ENCODE peak calls at places on chromosomes 16 and 17, in five cellular contexts. R is nephron progenitor cell, Z is thoracic aorta, A is thyroid gland, O is testis. C is an unnamed sample.

GRCh38 chr16:57306676-57307341 is 22.3 kb upstream of the PLLP start:
- DNase-seq in Z (no peak), R (no peak), A (no peak), O (no peak), C (no peak)

GRCh38 chr17:63435681-63436522 is 10.2 kb downstream of the CYB561 start:
- DNase-seq in O (no peak), Z (no peak), R (no peak), A (peak), C (no peak)

GRCh38 chr17:8056232-8056975 is 17.5 kb downstream of the ALOX15B start:
- DNase-seq in O (peak), Z (no peak), R (no peak), A (peak), C (no peak)

GRCh38 chr17:31509095-31509804 is 117.8 kb downstream of the RAB11FIP4 start:
- DNase-seq in R (no peak), A (no peak), O (peak), Z (no peak), C (no peak)

GRCh38 chr17:9814337-9814945 is 7.4 kb downstream of the GSG1L2 start:
- DNase-seq in Z (no peak), A (no peak), O (no peak), R (no peak), C (no peak)

GRCh38 chr17:78532311-78532710 is 44.9 kb downstream of the DNAH17 start:
- DNase-seq in Z (no peak), A (no peak), R (no peak), O (no peak), C (no peak)

GRCh38 chr17:28105501-28105900 is 63.0 kb downstream of the NLK start:
- DNase-seq in O (no peak), A (no peak), Z (no peak), R (no peak), C (no peak)

GRCh38 chr17:71964559-71964958 is 156.3 kb upstream of the SOX9 start:
- DNase-seq in Z (no peak), R (no peak), O (peak), A (no peak), C (no peak)

GRCh38 chr17:68190495-68190894 is 57.3 kb upstream of the AMZ2 start:
- DNase-seq in Z (no peak), O (no peak), R (no peak), A (no peak), C (no peak)

GRCh38 chr17:44105483-44105882 is 18.0 kb downstream of the HDAC5 start:
- DNase-seq in A (no peak), Z (no peak), O (no peak), R (no peak), C (no peak)

GRCh38 chr16:84117482-84117843 is 721 bp upstream of the MBTPS1 start:
- DNase-seq in Z (no peak), A (peak), R (no peak), O (peak), C (no peak)

GRCh38 chr17:19531780-19532501 is 1.7 kb upstream of the SLC47A1 start:
- DNase-seq in A (no peak), R (no peak), O (no peak), Z (no peak), C (no peak)

GRCh38 chr16:22784690-22785214 is 29.2 kb upstream of the HS3ST2 start:
- DNase-seq in O (no peak), A (no peak), Z (no peak), R (no peak), C (no peak)

GRCh38 chr17:53948323-53948722 is 125.6 kb downstream of the KIF2B start:
- DNase-seq in Z (no peak), R (no peak), O (no peak), A (no peak), C (no peak)

GRCh38 chr17:53949473-53950090 is 126.9 kb downstream of the KIF2B start:
- DNase-seq in A (no peak), Z (no peak), R (no peak), O (no peak), C (no peak)

GRCh38 chr17:53950858-53951250 is 128.1 kb downstream of the KIF2B start:
- DNase-seq in R (no peak), Z (no peak), O (no peak), A (no peak), C (no peak)

GRCh38 chr17:53950207-53950857 is 127.6 kb downstream of the KIF2B start:
- DNase-seq in A (no peak), O (no peak), R (peak), Z (no peak), C (no peak)
- TF ChIP-seq CTCF in A (no peak), O (no peak), R (peak), Z (no peak), C (peak)

GRCh38 chr16:52976539-52977167 is 76.0 kb downstream of the CHD9NB start:
- DNase-seq in A (no peak), Z (no peak), O (no peak), R (no peak), C (no peak)
- TF ChIP-seq CTCF in A (no peak), Z (no peak), O (no peak), R (peak), C (peak)

DNA sequence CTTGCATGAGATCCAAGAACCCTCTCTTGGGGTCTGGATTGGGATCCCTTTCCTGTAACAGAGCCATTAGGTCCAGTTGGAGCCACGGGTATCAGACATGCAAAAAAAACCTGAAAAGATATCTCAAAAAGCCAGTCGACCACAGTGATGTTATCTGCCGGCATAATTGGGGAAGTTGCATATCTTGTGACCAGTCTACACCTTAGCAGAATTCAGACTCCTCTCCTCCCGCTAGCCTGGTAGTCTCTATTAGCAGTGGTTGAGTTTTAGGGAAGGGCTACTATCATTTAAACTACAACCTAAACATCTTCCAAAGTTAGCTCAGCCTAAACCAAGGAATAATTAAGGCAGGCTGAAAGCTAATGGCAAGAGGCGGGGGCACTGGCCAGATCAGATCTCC is 16.2 kb upstream of the PSMD7 start:
- DNase-seq in R (no peak), A (no peak), O (no peak), Z (no peak), C (no peak)
- TF ChIP-seq CTCF in R (no peak), A (no peak), O (no peak), Z (no peak), C (no peak)

GRCh38 chr16:48081656-48082055 is 74.1 kb downstream of the ABCC12 start:
- DNase-seq in O (no peak), A (no peak), R (no peak), Z (no peak), C (no peak)
- TF ChIP-seq CTCF in O (no peak), A (no peak), R (no peak), Z (no peak), C (no peak)

GRCh38 chr17:79992657-79993389 is 42.8 kb downstream of the TBC1D16 start:
- DNase-seq in A (no peak), Z (no peak), R (no peak), O (no peak), C (no peak)

GRCh38 chr17:79990051-79990592 is 45.5 kb downstream of the TBC1D16 start:
- DNase-seq in A (no peak), R (no peak), O (no peak), Z (no peak), C (no peak)

GRCh38 chr17:79990704-79991103 is 45.0 kb downstream of the TBC1D16 start:
- DNase-seq in R (no peak), A (no peak), O (no peak), Z (no peak), C (no peak)

GRCh38 chr17:79991924-79992656 is 43.6 kb downstream of the TBC1D16 start:
- DNase-seq in A (no peak), R (no peak), Z (no peak), O (no peak), C (no peak)

DNA sequence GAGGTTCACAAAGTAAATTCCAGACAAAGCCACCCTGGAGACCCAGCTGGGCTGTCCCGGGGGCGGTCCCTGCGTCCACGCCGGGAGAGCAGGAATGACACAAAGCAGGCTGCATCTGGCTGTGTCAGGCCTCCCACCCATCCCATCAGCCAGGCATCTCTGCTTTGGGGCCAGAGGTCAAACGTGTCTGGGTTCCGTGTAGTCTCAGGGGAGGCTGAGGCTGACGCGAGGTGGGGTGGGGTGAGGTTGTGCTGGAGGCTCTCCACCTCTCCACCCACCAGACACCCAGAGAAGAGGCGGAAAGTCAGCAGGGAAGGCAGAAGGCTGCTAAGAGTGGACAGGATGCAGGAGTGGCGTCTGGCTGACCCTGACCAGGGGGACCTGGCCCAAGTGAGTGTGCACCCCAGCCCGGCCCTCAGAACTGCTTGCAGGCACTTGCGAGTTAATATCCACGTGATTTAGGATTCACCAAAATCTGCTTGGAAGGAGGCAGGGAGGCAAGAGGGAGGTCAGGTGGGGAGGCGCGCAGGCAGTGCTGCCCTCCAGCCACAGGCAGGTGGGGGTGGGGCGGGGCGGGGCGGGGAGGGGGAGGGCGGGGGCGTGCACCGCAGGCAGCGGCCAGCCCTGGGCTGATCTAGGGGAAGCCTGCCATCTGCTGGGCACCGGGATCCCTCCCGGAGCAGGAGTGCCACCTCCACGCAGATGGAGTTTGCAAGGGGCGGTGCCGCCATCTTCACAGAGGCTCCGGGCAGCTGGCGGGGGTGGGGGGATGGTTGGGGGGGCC is 44.3 kb downstream of the TBC1D16 start:
- DNase-seq in R (peak), O (peak), A (peak), Z (no peak), C (peak)
- TF ChIP-seq CTCF in R (peak), O (peak), A (peak), Z (peak), C (peak)

GRCh38 chr17:81245665-81246342 is 6.7 kb downstream of the NDUFAF8 start:
- DNase-seq in R (no peak), A (no peak), O (no peak), Z (no peak), C (no peak)

GRCh38 chr17:81242421-81243332 is 3.6 kb downstream of the NDUFAF8 start:
- DNase-seq in A (no peak), Z (no peak), R (no peak), O (no peak), C (no peak)

GRCh38 chr17:81245024-81245664 is 6.0 kb downstream of the NDUFAF8 start:
- DNase-seq in A (no peak), Z (no peak), O (no peak), R (peak), C (no peak)

GRCh38 chr17:81243333-81243664 is 4.2 kb downstream of the NDUFAF8 start:
- DNase-seq in A (no peak), R (no peak), O (no peak), Z (no peak), C (no peak)

GRCh38 chr17:81244358-81245023 is 5.4 kb downstream of the NDUFAF8 start:
- DNase-seq in O (no peak), R (no peak), A (no peak), Z (no peak), C (no peak)
- TF ChIP-seq CTCF in O (no peak), R (no peak), A (no peak), Z (no peak), C (no peak)

DNA sequence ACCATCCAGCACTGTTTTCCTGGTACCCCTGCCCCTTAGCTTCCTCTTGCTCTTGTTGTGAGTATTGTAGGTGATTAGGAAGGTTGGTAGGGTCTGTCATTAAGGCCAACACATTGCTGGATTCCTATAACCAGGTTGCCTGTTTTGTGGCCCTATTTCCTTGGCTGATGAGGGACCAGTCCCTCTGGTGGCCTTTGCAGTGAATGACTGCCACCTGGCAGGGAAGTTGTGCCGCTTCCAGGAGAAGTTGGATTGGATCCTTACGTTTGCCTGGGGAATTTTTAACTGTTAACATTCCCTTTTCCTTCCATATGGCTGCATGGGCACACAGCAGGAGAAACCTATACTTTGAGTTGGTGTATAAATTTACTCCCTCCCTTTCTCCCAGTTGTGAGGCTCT is 32.4 kb downstream of the LCMT1 start:
- DNase-seq in O (no peak), R (no peak), A (no peak), Z (no peak), C (no peak)
- TF ChIP-seq CTCF in O (peak), R (peak), A (no peak), Z (peak), C (peak)

GRCh38 chr17:17497065-17497844 is 1.1 kb upstream of the RASD1 start:
- DNase-seq in Z (no peak), R (no peak), A (no peak), O (no peak), C (no peak)
- TF ChIP-seq CTCF in Z (no peak), R (no peak), A (no peak), O (peak), C (no peak)

DNA sequence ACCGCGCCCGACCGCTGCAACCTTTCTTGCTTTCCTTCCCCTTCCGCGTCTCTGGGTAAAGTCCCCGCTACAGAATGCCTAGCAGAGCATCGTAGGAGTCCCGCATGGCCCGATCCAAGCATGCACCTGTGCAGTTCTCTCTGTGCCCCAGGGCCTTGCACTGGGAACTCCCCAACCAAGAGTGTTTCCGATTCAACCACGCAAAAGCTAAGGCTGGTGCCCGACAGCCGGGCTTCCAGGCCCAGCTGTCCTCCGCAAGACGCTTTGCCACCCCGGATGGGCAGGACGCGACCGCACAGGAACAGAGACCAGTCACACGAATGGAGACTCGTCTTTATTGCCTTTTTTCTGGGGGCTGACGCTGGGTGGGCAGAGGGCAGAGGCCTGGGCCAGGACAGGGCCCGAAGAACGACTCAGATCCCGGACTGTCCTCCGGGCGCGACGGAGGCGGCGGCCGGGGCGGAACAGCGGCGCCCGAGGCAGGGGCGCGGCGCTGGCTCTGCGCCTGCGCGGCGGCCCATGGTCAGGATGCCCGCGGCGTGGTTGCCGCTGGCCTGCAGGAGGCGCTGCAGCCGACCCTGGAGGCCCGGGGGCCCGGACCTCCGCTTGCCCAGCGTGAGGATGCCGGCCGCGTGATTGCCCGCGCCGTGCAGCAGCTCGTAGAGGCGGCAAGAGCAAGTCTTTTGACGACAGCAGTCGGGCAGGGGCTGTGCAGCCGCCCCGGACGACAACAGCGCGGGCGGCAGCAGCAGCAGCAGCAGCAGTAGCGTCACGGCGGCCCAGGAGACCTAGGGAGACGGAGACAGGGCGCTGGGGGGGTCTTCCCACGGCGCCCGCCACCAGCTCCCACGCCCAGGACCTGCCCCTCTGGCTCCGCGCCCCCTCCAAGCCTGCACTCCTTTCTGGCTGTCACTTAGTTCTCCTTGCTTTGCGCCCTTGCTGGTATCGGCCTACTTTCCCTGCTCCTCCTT is 1.2 kb downstream of the HCRT start:
- DNase-seq in A (peak), Z (no peak), R (peak), O (peak), C (peak)
- TF ChIP-seq CTCF in A (peak), Z (peak), R (peak), O (peak), C (peak)

C was measured in progenitor cell of endocrine pancreas.